ENCODE peak calls at places on chromosomes 2 and 18, in seven cellular contexts. S, X, P, I, L, K and D are unnamed samples.

GRCh38 chr2:240868286-240869108 is at the start of gene AGXT:
- DNase-seq in S (no peak), X (no peak), P (no peak), I (no peak), L (peak; percentile 68), K (peak; percentile 6), D (no peak)

GRCh38 chr2:105738658-105739051 is 6.1 kb upstream of the NCK2 start:
- DNase-seq in S (no peak), X (no peak), P (no peak), I (no peak), L (no peak), K (no peak), D (no peak)

GRCh38 chr2:217178366-217178765 is 318.5 kb upstream of the TNP1 start:
- DNase-seq in S (no peak), X (no peak), P (no peak), I (no peak), L (no peak), K (no peak), D (no peak)

GRCh38 chr2:197972017-197972416 is 167.6 kb downstream of the PLCL1 start:
- DNase-seq in S (no peak), X (no peak), P (no peak), I (peak; percentile 22), L (no peak), K (no peak), D (no peak)

GRCh38 chr2:196399736-196400691 is 228.6 kb upstream of the STK17B start:
- DNase-seq in S (no peak), X (no peak), P (no peak), I (no peak), L (no peak), K (peak; percentile 33), D (no peak)

GRCh38 chr2:66305714-66306113 is 129.2 kb upstream of the MEIS1 start:
- DNase-seq in S (no peak), X (peak; percentile 52), P (no peak), I (peak; percentile 59), L (peak; percentile 81), K (no peak), D (peak; percentile 81)

GRCh38 chr2:219886615-219887014 is 259.2 kb downstream of the SLC4A3 start:
- DNase-seq in S (no peak), X (no peak), P (peak; percentile 50), I (no peak), L (peak; percentile 5), K (no peak), D (no peak)

GRCh38 chr2:200377774-200378336 is 71.4 kb downstream of the SPATS2L start:
- DNase-seq in S (no peak), X (no peak), P (no peak), I (no peak), L (no peak), K (peak; percentile 83), D (peak; percentile 68)

GRCh38 chr2:158973111-158973510 is 4.7 kb downstream of the TANC1 start:
- DNase-seq in S (no peak), X (no peak), P (no peak), I (no peak), L (no peak), K (peak; percentile 44), D (no peak)

GRCh38 chr2:172906401-172906811 is 169.2 kb upstream of the MAP3K20 start:
- DNase-seq in S (no peak), X (peak; percentile 8), P (peak; percentile 11), I (no peak), L (no peak), K (no peak), D (no peak)

GRCh38 chr18:75280427-75281280 is 70.1 kb downstream of the TSHZ1 start:
- DNase-seq in S (no peak), X (no peak), P (no peak), I (no peak), L (no peak), K (peak; percentile 43), D (no peak)

GRCh38 chr18:76496200-76496890 is 1.3 kb upstream of the ZNF516 start:
- DNase-seq in S (peak; percentile 16), X (no peak), P (peak; percentile 80), I (peak; percentile 91), L (peak; percentile 75), K (peak; percentile 26), D (peak; percentile 83)

GRCh38 chr2:101142163-101142562 is 9.0 kb downstream of the TBC1D8 start:
- DNase-seq in S (no peak), X (no peak), P (no peak), I (no peak), L (no peak), K (no peak), D (no peak)

GRCh38 chr2:98269274-98269673 is 77.0 kb upstream of the CNGA3 start:
- DNase-seq in S (no peak), X (no peak), P (peak; percentile 86), I (peak; percentile 22), L (no peak), K (peak; percentile 50), D (no peak)

GRCh38 chr2:94879982-94880377 is 8.8 kb downstream of the TEKT4 start:
- DNase-seq in S (no peak), X (no peak), P (no peak), I (no peak), L (no peak), K (no peak), D (peak; percentile 61)

GRCh38 chr2:230496891-230497290 is 80.9 kb downstream of the SP100 start:
- DNase-seq in S (no peak), X (no peak), P (no peak), I (no peak), L (no peak), K (no peak), D (no peak)

GRCh38 chr2:123993728-123994323 is 31.3 kb upstream of the CNTNAP5 start:
- DNase-seq in S (no peak), X (peak; percentile 15), P (peak; percentile 78), I (peak; percentile 69), L (no peak), K (peak; percentile 6), D (no peak)

GRCh38 chr2:11744631-11745394 is 1.6 kb upstream of the LPIN1 start:
- DNase-seq in S (no peak), X (no peak), P (peak; percentile 82), I (peak; percentile 34), L (no peak), K (no peak), D (peak; percentile 64)

GRCh38 chr2:7378642-7379041 is 461.4 kb downstream of the RNF144A start:
- DNase-seq in S (no peak), X (no peak), P (no peak), I (no peak), L (no peak), K (no peak), D (no peak)